ENCODE peak calls at places on chromosomes 11 and 22, in five cellular contexts. Q is NCI-H1092, H is NCI-H748 treated with DMSO at 0.1 percent for 48 hours, G is activated T-cell treated with anti-CD3 and anti-CD28 coated beads for 24 hours, N is PC-3. I is an unnamed sample.

GRCh38 chr11:27672836-27673464 is 27.3 kb downstream of the BDNF start:
- DNase-seq in Q (no peak), H (no peak), N (peak), G (no peak), I (no peak)

GRCh38 chr11:75969626-75970308 is 154.8 kb downstream of the UVRAG start:
- DNase-seq in H (no peak), G (no peak), N (peak), Q (no peak), I (no peak)

GRCh38 chr11:71476926-71477636 is 24.1 kb downstream of the NADSYN1 start:
- DNase-seq in Q (no peak), N (no peak), H (no peak), G (no peak), I (no peak)

GRCh38 chr11:37770145-37770544 is 1172.1 kb upstream of the RAG2 start:
- DNase-seq in N (peak), Q (no peak), H (no peak), G (no peak), I (no peak)

GRCh38 chr22:35541254-35541748 is 670 bp downstream of the RASD2 start:
- DNase-seq in N (peak), Q (no peak), H (no peak), G (no peak), I (no peak)

GRCh38 chr11:66225054-66225453 is 43.4 kb upstream of the RAB1B start:
- DNase-seq in H (no peak), N (no peak), Q (no peak), G (no peak), I (no peak)

GRCh38 chr11:18774801-18775200 is 16.8 kb downstream of the PTPN5 start:
- DNase-seq in H (no peak), G (no peak), N (no peak), Q (no peak), I (no peak)

GRCh38 chr22:17954200-17954859 is 70.0 kb downstream of the MICAL3 start:
- DNase-seq in N (no peak), Q (no peak), H (no peak), G (no peak), I (no peak)

GRCh38 chr11:37141707-37142106 is 543.7 kb upstream of the RAG2 start:
- DNase-seq in G (no peak), N (peak), H (no peak), Q (no peak), I (no peak)

GRCh38 chr11:129694966-129695365 is 120.7 kb upstream of the TMEM45B start:
- DNase-seq in H (no peak), N (peak), Q (no peak), G (no peak), I (no peak)

GRCh38 chr11:721913-722811 is 16.1 kb downstream of the EPS8L2 start:
- DNase-seq in Q (no peak), G (no peak), H (no peak), N (no peak), I (peak)

GRCh38 chr22:49798486-49799151 is 29.1 kb downstream of the BRD1 start:
- DNase-seq in Q (no peak), G (no peak), H (no peak), N (no peak), I (no peak)

GRCh38 chr22:43345761-43346261 is 2.6 kb upstream of the SCUBE1 start:
- DNase-seq in H (no peak), G (no peak), N (no peak), Q (no peak), I (peak)

GRCh38 chr11:3043315-3043871 is 13.8 kb downstream of the CARS1 start:
- DNase-seq in N (no peak), Q (no peak), G (no peak), H (no peak), I (no peak)

GRCh38 chr11:61762216-61762615 is 9.8 kb downstream of the MYRF start:
- DNase-seq in N (no peak), H (no peak), Q (no peak), G (no peak), I (no peak)

GRCh38 chr11:13098067-13098466 is 89.0 kb downstream of the RASSF10 start:
- DNase-seq in Q (peak), G (no peak), H (peak), N (peak), I (no peak)